ENCODE peak calls at places on chromosomes 3 and 15, in eight cellular contexts. One of them, this sample, is unnamed.

GRCh38 chr15:64635486-64635815 is 139.9 kb downstream of the RBPMS2 start:
- DNase-seq in PC-3: no peak
- DNase-seq in HL-60: no peak
- DNase-seq in CD4-positive, CD25-positive, alpha-beta regulatory T cell: no peak
- DNase-seq in colonic mucosa: peak; percentile 29
- DNase-seq in choroid plexus epithelial cell: peak; percentile 86
- DNase-seq in mucosa of descending colon: no peak
- DNase-seq in CD8-positive, alpha-beta T cell: no peak
- DNase-seq in this sample: no peak

GRCh38 chr3:68448510-68449383 is 483.6 kb downstream of the TAFA4 start:
- DNase-seq in colonic mucosa: no peak
- DNase-seq in CD8-positive, alpha-beta T cell: no peak
- DNase-seq in choroid plexus epithelial cell: no peak
- DNase-seq in mucosa of descending colon: no peak
- DNase-seq in PC-3: no peak
- DNase-seq in HL-60: no peak
- DNase-seq in CD4-positive, CD25-positive, alpha-beta regulatory T cell: no peak
- DNase-seq in this sample: no peak

GRCh38 chr15:92391640-92392039 is 2.0 kb upstream of the ST8SIA2 start:
- DNase-seq in CD4-positive, CD25-positive, alpha-beta regulatory T cell: peak; percentile 43
- DNase-seq in HL-60: no peak
- DNase-seq in choroid plexus epithelial cell: peak; percentile 27
- DNase-seq in PC-3: peak; percentile 31
- DNase-seq in CD8-positive, alpha-beta T cell: no peak
- DNase-seq in mucosa of descending colon: no peak
- DNase-seq in colonic mucosa: no peak
- DNase-seq in this sample: peak; percentile 11

GRCh38 chr3:152434142-152434541 is 165.4 kb downstream of the MBNL1 start:
- DNase-seq in choroid plexus epithelial cell: no peak
- DNase-seq in PC-3: no peak
- DNase-seq in mucosa of descending colon: no peak
- DNase-seq in CD4-positive, CD25-positive, alpha-beta regulatory T cell: peak; percentile 32
- DNase-seq in CD8-positive, alpha-beta T cell: no peak
- DNase-seq in HL-60: no peak
- DNase-seq in colonic mucosa: no peak
- DNase-seq in this sample: no peak

GRCh38 chr3:171113716-171114115 is 87.2 kb upstream of the SLC2A2 start:
- DNase-seq in PC-3: no peak
- DNase-seq in colonic mucosa: no peak
- DNase-seq in CD8-positive, alpha-beta T cell: no peak
- DNase-seq in choroid plexus epithelial cell: no peak
- DNase-seq in mucosa of descending colon: no peak
- DNase-seq in HL-60: no peak
- DNase-seq in CD4-positive, CD25-positive, alpha-beta regulatory T cell: no peak
- DNase-seq in this sample: no peak

GRCh38 chr3:46713898-46714552 is 3.6 kb downstream of the PRSS50 start:
- DNase-seq in mucosa of descending colon: no peak
- DNase-seq in choroid plexus epithelial cell: no peak
- DNase-seq in colonic mucosa: no peak
- DNase-seq in PC-3: no peak
- DNase-seq in CD8-positive, alpha-beta T cell: no peak
- DNase-seq in CD4-positive, CD25-positive, alpha-beta regulatory T cell: no peak
- DNase-seq in HL-60: no peak
- DNase-seq in this sample: no peak

GRCh38 chr3:141680620-141681389 is 57.3 kb upstream of the RNF7 start:
- DNase-seq in CD8-positive, alpha-beta T cell: no peak
- DNase-seq in PC-3: peak; percentile 59
- DNase-seq in colonic mucosa: no peak
- DNase-seq in CD4-positive, CD25-positive, alpha-beta regulatory T cell: no peak
- DNase-seq in HL-60: no peak
- DNase-seq in choroid plexus epithelial cell: peak; percentile 75
- DNase-seq in mucosa of descending colon: no peak
- DNase-seq in this sample: peak; percentile 53

GRCh38 chr15:82571722-82572222 is 31.5 kb upstream of the RPS17 start:
- DNase-seq in choroid plexus epithelial cell: peak; percentile 62
- DNase-seq in PC-3: peak; percentile 56
- DNase-seq in colonic mucosa: peak; percentile 58
- DNase-seq in HL-60: no peak
- DNase-seq in CD8-positive, alpha-beta T cell: no peak
- DNase-seq in mucosa of descending colon: peak; percentile 35
- DNase-seq in CD4-positive, CD25-positive, alpha-beta regulatory T cell: peak; percentile 2
- DNase-seq in this sample: no peak

GRCh38 chr15:35445891-35446290 is 100.1 kb downstream of the DPH6 start:
- DNase-seq in HL-60: no peak
- DNase-seq in PC-3: peak; percentile 73
- DNase-seq in mucosa of descending colon: no peak
- DNase-seq in choroid plexus epithelial cell: peak; percentile 20
- DNase-seq in CD8-positive, alpha-beta T cell: no peak
- DNase-seq in colonic mucosa: no peak
- DNase-seq in CD4-positive, CD25-positive, alpha-beta regulatory T cell: no peak
- DNase-seq in this sample: no peak

GRCh38 chr3:17983106-17983505 is 240.7 kb upstream of the TBC1D5 start:
- DNase-seq in choroid plexus epithelial cell: no peak
- DNase-seq in colonic mucosa: no peak
- DNase-seq in HL-60: peak; percentile 58
- DNase-seq in mucosa of descending colon: no peak
- DNase-seq in CD4-positive, CD25-positive, alpha-beta regulatory T cell: no peak
- DNase-seq in PC-3: no peak
- DNase-seq in CD8-positive, alpha-beta T cell: no peak
- DNase-seq in this sample: peak; percentile 95

GRCh38 chr3:139491966-139492365 is 15.7 kb upstream of the RBP2 start:
- DNase-seq in mucosa of descending colon: no peak
- DNase-seq in HL-60: no peak
- DNase-seq in colonic mucosa: no peak
- DNase-seq in CD4-positive, CD25-positive, alpha-beta regulatory T cell: no peak
- DNase-seq in choroid plexus epithelial cell: peak; percentile 20
- DNase-seq in CD8-positive, alpha-beta T cell: no peak
- DNase-seq in PC-3: no peak
- DNase-seq in this sample: no peak

GRCh38 chr3:70703305-70704102 is 391.1 kb upstream of the MDFIC2 start:
- DNase-seq in PC-3: no peak
- DNase-seq in mucosa of descending colon: no peak
- DNase-seq in CD8-positive, alpha-beta T cell: no peak
- DNase-seq in HL-60: no peak
- DNase-seq in choroid plexus epithelial cell: no peak
- DNase-seq in colonic mucosa: no peak
- DNase-seq in CD4-positive, CD25-positive, alpha-beta regulatory T cell: no peak
- DNase-seq in this sample: no peak

GRCh38 chr3:129481783-129482332 is 41.8 kb downstream of the IFT122 start:
- DNase-seq in PC-3: no peak
- DNase-seq in choroid plexus epithelial cell: peak; percentile 23
- DNase-seq in HL-60: no peak
- DNase-seq in CD8-positive, alpha-beta T cell: peak; percentile 6
- DNase-seq in CD4-positive, CD25-positive, alpha-beta regulatory T cell: peak; percentile 87
- DNase-seq in colonic mucosa: no peak
- DNase-seq in mucosa of descending colon: no peak
- DNase-seq in this sample: no peak

GRCh38 chr15:66503780-66504562 is 684 bp downstream of the RPL4 start:
- DNase-seq in colonic mucosa: no peak
- DNase-seq in CD4-positive, CD25-positive, alpha-beta regulatory T cell: no peak
- DNase-seq in PC-3: no peak
- DNase-seq in choroid plexus epithelial cell: peak; percentile 15
- DNase-seq in CD8-positive, alpha-beta T cell: no peak
- DNase-seq in mucosa of descending colon: no peak
- DNase-seq in HL-60: no peak
- DNase-seq in this sample: no peak

GRCh38 chr3:148951599-148952361 is 39.6 kb upstream of the GYG1 start:
- DNase-seq in CD8-positive, alpha-beta T cell: no peak
- DNase-seq in colonic mucosa: no peak
- DNase-seq in mucosa of descending colon: no peak
- DNase-seq in PC-3: peak; percentile 46
- DNase-seq in choroid plexus epithelial cell: no peak
- DNase-seq in HL-60: no peak
- DNase-seq in CD4-positive, CD25-positive, alpha-beta regulatory T cell: no peak
- DNase-seq in this sample: no peak

GRCh38 chr3:61858054-61858453 is 296.7 kb downstream of the PTPRG start:
- DNase-seq in colonic mucosa: no peak
- DNase-seq in CD4-positive, CD25-positive, alpha-beta regulatory T cell: no peak
- DNase-seq in PC-3: peak; percentile 4
- DNase-seq in choroid plexus epithelial cell: peak; percentile 71
- DNase-seq in mucosa of descending colon: no peak
- DNase-seq in HL-60: no peak
- DNase-seq in CD8-positive, alpha-beta T cell: no peak
- DNase-seq in this sample: no peak

DNA sequence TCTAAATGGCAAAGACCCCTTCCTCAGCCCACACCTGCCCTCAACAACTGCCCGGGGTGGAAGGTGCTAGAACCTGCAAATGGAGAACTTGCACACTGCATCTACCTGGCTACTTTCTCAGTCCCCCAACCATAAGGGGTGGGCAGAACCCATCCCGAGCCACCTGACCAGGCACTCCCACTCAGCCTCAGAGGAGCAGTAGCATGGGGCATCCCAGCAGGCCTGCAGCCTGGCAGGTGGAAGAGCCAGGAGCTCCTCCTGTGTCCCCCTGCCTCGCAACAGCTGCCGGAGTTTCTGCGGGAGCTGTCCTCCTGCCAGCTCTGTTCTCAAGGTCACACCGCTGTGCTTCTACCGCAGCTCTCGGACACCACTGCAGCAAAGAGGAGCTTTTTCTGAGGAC is 27.5 kb downstream of the RAB6B start:
- DNase-seq in choroid plexus epithelial cell: no peak
- DNase-seq in PC-3: no peak
- DNase-seq in CD8-positive, alpha-beta T cell: no peak
- DNase-seq in colonic mucosa: no peak
- DNase-seq in CD4-positive, CD25-positive, alpha-beta regulatory T cell: no peak
- DNase-seq in HL-60: no peak
- DNase-seq in mucosa of descending colon: no peak
- DNase-seq in this sample: no peak
- H3K4me3 ChIP-seq in choroid plexus epithelial cell: no peak overlapping the region
- H3K4me3 ChIP-seq in PC-3: no peak overlapping the region
- H3K4me3 ChIP-seq in CD8-positive, alpha-beta T cell: no peak overlapping the region
- H3K4me3 ChIP-seq in colonic mucosa: no peak overlapping the region
- H3K4me3 ChIP-seq in CD4-positive, CD25-positive, alpha-beta regulatory T cell: no peak overlapping the region
- H3K4me3 ChIP-seq in HL-60: no peak overlapping the region
- H3K4me3 ChIP-seq in mucosa of descending colon: no peak overlapping the region
- H3K4me3 ChIP-seq in this sample: no peak overlapping the region

GRCh38 chr3:120681506-120682038 is 467 bp downstream of the HGD start:
- DNase-seq in colonic mucosa: no peak
- DNase-seq in CD4-positive, CD25-positive, alpha-beta regulatory T cell: no peak
- DNase-seq in mucosa of descending colon: no peak
- DNase-seq in CD8-positive, alpha-beta T cell: no peak
- DNase-seq in choroid plexus epithelial cell: no peak
- DNase-seq in PC-3: no peak
- DNase-seq in HL-60: no peak
- DNase-seq in this sample: no peak

GRCh38 chr3:120681018-120681417 is 1.0 kb downstream of the HGD start:
- DNase-seq in colonic mucosa: no peak
- DNase-seq in choroid plexus epithelial cell: no peak
- DNase-seq in mucosa of descending colon: no peak
- DNase-seq in PC-3: no peak
- DNase-seq in CD4-positive, CD25-positive, alpha-beta regulatory T cell: no peak
- DNase-seq in CD8-positive, alpha-beta T cell: no peak
- DNase-seq in HL-60: no peak
- DNase-seq in this sample: no peak

GRCh38 chr3:120683213-120683612 is 1.2 kb upstream of the HGD start:
- DNase-seq in colonic mucosa: no peak
- DNase-seq in mucosa of descending colon: no peak
- DNase-seq in choroid plexus epithelial cell: peak; percentile 33
- DNase-seq in PC-3: no peak
- DNase-seq in CD4-positive, CD25-positive, alpha-beta regulatory T cell: no peak
- DNase-seq in HL-60: no peak
- DNase-seq in CD8-positive, alpha-beta T cell: no peak
- DNase-seq in this sample: no peak

GRCh38 chr3:120683671-120684301 is 1.7 kb upstream of the HGD start:
- DNase-seq in choroid plexus epithelial cell: no peak
- DNase-seq in mucosa of descending colon: no peak
- DNase-seq in PC-3: peak; percentile 24
- DNase-seq in CD8-positive, alpha-beta T cell: no peak
- DNase-seq in colonic mucosa: no peak
- DNase-seq in CD4-positive, CD25-positive, alpha-beta regulatory T cell: no peak
- DNase-seq in HL-60: no peak
- DNase-seq in this sample: no peak

DNA sequence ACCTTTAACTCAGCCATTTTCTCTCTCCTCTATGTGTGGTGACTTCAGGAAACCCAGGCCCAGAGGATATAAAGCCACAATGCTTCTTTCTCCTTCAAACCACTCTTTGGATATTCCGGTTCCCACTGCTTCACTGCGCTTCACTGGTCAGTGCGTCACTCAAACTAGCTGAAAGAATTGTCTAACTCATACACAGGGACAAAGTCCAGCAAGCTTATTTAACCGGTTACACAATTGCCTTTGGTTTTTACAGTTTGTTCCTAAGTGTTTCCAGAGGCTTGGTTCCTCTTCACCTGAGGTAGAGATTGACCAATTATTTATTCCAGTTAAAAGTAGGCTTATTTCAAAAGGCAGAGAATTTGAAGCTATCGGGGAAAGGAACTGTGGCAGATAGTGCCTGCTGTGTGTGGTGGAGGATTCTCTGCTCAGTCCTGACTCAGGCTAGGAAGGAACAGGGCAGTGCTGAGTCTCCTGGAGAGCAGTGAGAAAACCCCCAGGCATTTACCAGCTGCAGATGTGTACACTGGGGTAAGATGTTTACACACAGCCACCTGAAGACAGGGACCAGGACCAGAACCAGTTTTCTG is at the start of gene HGD:
- DNase-seq in choroid plexus epithelial cell: peak; percentile 20
- DNase-seq in CD8-positive, alpha-beta T cell: no peak
- DNase-seq in colonic mucosa: peak; percentile 69
- DNase-seq in mucosa of descending colon: no peak
- DNase-seq in CD4-positive, CD25-positive, alpha-beta regulatory T cell: no peak
- DNase-seq in PC-3: peak; percentile 51
- DNase-seq in HL-60: no peak
- DNase-seq in this sample: no peak
- H3K4me3 ChIP-seq in choroid plexus epithelial cell: no peak within 1 kb of the TSS
- H3K4me3 ChIP-seq in CD8-positive, alpha-beta T cell: no peak within 1 kb of the TSS
- H3K4me3 ChIP-seq in colonic mucosa: peak within 1 kb of the TSS; percentile 6
- H3K4me3 ChIP-seq in mucosa of descending colon: no peak within 1 kb of the TSS
- H3K4me3 ChIP-seq in CD4-positive, CD25-positive, alpha-beta regulatory T cell: no peak within 1 kb of the TSS
- H3K4me3 ChIP-seq in PC-3: no peak within 1 kb of the TSS
- H3K4me3 ChIP-seq in HL-60: no peak within 1 kb of the TSS
- H3K4me3 ChIP-seq in this sample: no peak within 1 kb of the TSS

GRCh38 chr15:42510258-42511009 is 15.0 kb downstream of the SNAP23 start:
- DNase-seq in PC-3: no peak
- DNase-seq in HL-60: no peak
- DNase-seq in choroid plexus epithelial cell: peak; percentile 14
- DNase-seq in mucosa of descending colon: no peak
- DNase-seq in CD4-positive, CD25-positive, alpha-beta regulatory T cell: no peak
- DNase-seq in colonic mucosa: no peak
- DNase-seq in CD8-positive, alpha-beta T cell: no peak
- DNase-seq in this sample: no peak
- H3K4me3 ChIP-seq in PC-3: no peak overlapping the region
- H3K4me3 ChIP-seq in HL-60: no peak overlapping the region
- H3K4me3 ChIP-seq in choroid plexus epithelial cell: no peak overlapping the region
- H3K4me3 ChIP-seq in mucosa of descending colon: no peak overlapping the region
- H3K4me3 ChIP-seq in CD4-positive, CD25-positive, alpha-beta regulatory T cell: no peak overlapping the region
- H3K4me3 ChIP-seq in colonic mucosa: no peak overlapping the region
- H3K4me3 ChIP-seq in CD8-positive, alpha-beta T cell: no peak overlapping the region
- H3K4me3 ChIP-seq in this sample: no peak overlapping the region

DNA sequence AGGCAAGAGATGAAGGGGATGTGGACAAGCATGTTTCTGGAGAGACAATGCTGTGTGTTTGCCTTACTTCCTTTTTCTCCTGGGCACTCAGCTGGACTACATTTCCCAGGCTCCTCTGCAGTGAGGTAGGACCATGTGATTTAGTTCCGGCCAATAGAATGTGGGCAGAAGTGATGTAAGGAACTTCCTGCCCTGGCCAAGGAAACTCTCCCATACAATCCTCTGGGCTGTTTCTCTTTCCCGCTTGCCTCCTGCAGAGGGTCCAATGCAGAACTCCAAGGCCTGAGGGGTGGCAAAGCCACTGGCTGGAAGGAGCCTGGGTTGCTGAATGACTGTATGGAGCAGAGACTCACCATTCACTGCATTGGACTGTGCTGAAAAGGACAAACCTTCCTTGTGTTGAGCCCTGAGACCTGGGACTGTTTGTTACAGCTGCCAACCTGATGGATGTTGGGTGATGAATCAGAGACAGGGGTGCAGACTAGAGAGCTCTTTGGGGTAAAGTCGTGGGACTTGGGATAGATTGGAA is 82.7 kb upstream of the SLC6A6 start:
- DNase-seq in CD4-positive, CD25-positive, alpha-beta regulatory T cell: peak; percentile 71
- DNase-seq in mucosa of descending colon: no peak
- DNase-seq in HL-60: peak; percentile 90
- DNase-seq in colonic mucosa: peak; percentile 78
- DNase-seq in CD8-positive, alpha-beta T cell: no peak
- DNase-seq in choroid plexus epithelial cell: peak; percentile 80
- DNase-seq in PC-3: peak; percentile 81
- DNase-seq in this sample: peak; percentile 62
- H3K4me3 ChIP-seq in CD4-positive, CD25-positive, alpha-beta regulatory T cell: no peak overlapping the region
- H3K4me3 ChIP-seq in mucosa of descending colon: no peak overlapping the region
- H3K4me3 ChIP-seq in HL-60: no peak overlapping the region
- H3K4me3 ChIP-seq in colonic mucosa: no peak overlapping the region
- H3K4me3 ChIP-seq in CD8-positive, alpha-beta T cell: no peak overlapping the region
- H3K4me3 ChIP-seq in choroid plexus epithelial cell: no peak overlapping the region
- H3K4me3 ChIP-seq in PC-3: no peak overlapping the region
- H3K4me3 ChIP-seq in this sample: no peak overlapping the region